ENCODE peak calls at places on chromosomes 11 and 22, in four cellular contexts. Q, M, Z and O are unnamed samples.

GRCh38 chr11:61347916-61348461 is 13.7 kb downstream of the CYB561A3 start:
- DNase-seq in Q (no peak), M (no peak), Z (no peak), O (no peak)

GRCh38 chr11:101441747-101442146 is 142.1 kb downstream of the TRPC6 start:
- DNase-seq in Z (no peak), Q (no peak), M (no peak), O (no peak)

GRCh38 chr11:126072821-126073594 is 10.3 kb upstream of the CDON start:
- DNase-seq in Q (no peak), M (no peak), Z (no peak), O (no peak)

GRCh38 chr11:9876331-9876730 is 212.5 kb downstream of the SWAP70 start:
- DNase-seq in M (no peak), Q (no peak), Z (no peak), O (no peak)

GRCh38 chr11:86948733-86949132 is 6.5 kb downstream of the FZD4 start:
- DNase-seq in M (no peak), Q (no peak), Z (no peak), O (no peak)

GRCh38 chr22:39178206-39179111 is 26.0 kb upstream of the CBX7 start:
- DNase-seq in Q (no peak), M (no peak), Z (no peak), O (no peak)

GRCh38 chr11:67066333-67066709 is 9.7 kb downstream of the RHOD start:
- DNase-seq in Q (no peak), Z (no peak), M (no peak), O (no peak)

GRCh38 chr22:36369004-36369921 is 18.5 kb downstream of the MYH9 start:
- DNase-seq in M (no peak), Q (no peak), Z (no peak), O (no peak)

GRCh38 chr11:123194308-123195181 is 503 bp downstream of the CLMP start:
- DNase-seq in Q (no peak), Z (no peak), M (no peak), O (no peak)

GRCh38 chr11:2270322-2271076 is at the start of gene ASCL2:
- DNase-seq in Q (no peak), M (no peak), Z (no peak), O (no peak)

GRCh38 chr11:16356751-16357365 is 512 bp upstream of the SOX6 start:
- DNase-seq in Q (no peak), M (no peak), Z (no peak), O (peak; percentile 28)

GRCh38 chr11:120172054-120172881 is 34.4 kb upstream of the TRIM29 start:
- DNase-seq in Q (peak; percentile 63), M (peak; percentile 49), Z (peak; percentile 50), O (peak; percentile 66)

GRCh38 chr11:26649884-26650283 is 72.0 kb downstream of the SLC5A12 start:
- DNase-seq in M (no peak), Q (peak; percentile 65), Z (peak; percentile 80), O (peak; percentile 69)

GRCh38 chr22:39180566-39180965 is 28.1 kb upstream of the CBX7 start:
- DNase-seq in Q (no peak), M (no peak), Z (no peak), O (no peak)

GRCh38 chr22:31892080-31892433 is 52.3 kb upstream of the YWHAH start:
- DNase-seq in Q (no peak), M (no peak), Z (no peak), O (no peak)

GRCh38 chr11:7577883-7578242 is 64.1 kb downstream of the PPFIBP2 start:
- DNase-seq in Q (no peak), M (no peak), Z (no peak), O (no peak)

GRCh38 chr22:37892566-37893338 is 13.3 kb upstream of the MICALL1 start:
- DNase-seq in Z (no peak), Q (no peak), M (no peak), O (no peak)

GRCh38 chr11:124863826-124864165 is 1.4 kb upstream of the ROBO3 start:
- DNase-seq in M (no peak), Q (no peak), Z (no peak), O (no peak)

GRCh38 chr11:118610220-118610772 is 2.9 kb downstream of the PHLDB1 start:
- DNase-seq in M (no peak), Q (no peak), Z (no peak), O (no peak)

GRCh38 chr11:70470127-70470526 is 71.8 kb downstream of the CTTN start:
- DNase-seq in Q (no peak), Z (no peak), M (no peak), O (no peak)

GRCh38 chr22:43110927-43111623 is 525 bp downstream of the BIK start:
- DNase-seq in M (no peak), Q (no peak), Z (no peak), O (no peak)

GRCh38 chr11:32081129-32081641 is 9.7 kb upstream of the RCN1 start:
- DNase-seq in Z (peak; percentile 52), M (no peak), Q (peak; percentile 13), O (no peak)

GRCh38 chr11:88338223-88338661 is 706 bp upstream of the CTSC start:
- DNase-seq in M (no peak), Z (peak; percentile 57), Q (peak; percentile 77), O (no peak)

GRCh38 chr22:26610072-26610958 is 7.5 kb downstream of the CRYBB1 start:
- DNase-seq in M (no peak), Z (no peak), Q (no peak), O (no peak)

GRCh38 chr22:40345801-40346177 is 511 bp upstream of the ADSL start:
- DNase-seq in Q (peak; percentile 10), Z (no peak), M (no peak), O (no peak)

GRCh38 chr11:93498099-93499040 is 44.8 kb downstream of the SMCO4 start:
- DNase-seq in M (peak; percentile 23), Z (peak; percentile 6), Q (no peak), O (no peak)

GRCh38 chr11:112253605-112254242 is 6.9 kb downstream of the PLET1 start:
- DNase-seq in Z (no peak), M (no peak), Q (no peak), O (no peak)

GRCh38 chr11:63908631-63909491 is 8.1 kb downstream of the RCOR2 start:
- DNase-seq in M (no peak), Q (no peak), Z (no peak), O (no peak)

GRCh38 chr22:49365191-49365837 is 462.4 kb downstream of the BRD1 start:
- DNase-seq in Z (no peak), M (no peak), Q (no peak), O (no peak)

GRCh38 chr11:117143390-117143789 is 697 bp upstream of the PAFAH1B2 start:
- DNase-seq in M (no peak), Q (no peak), Z (peak; percentile 43), O (no peak)

GRCh38 chr11:105783216-105783615 is 173.3 kb downstream of the GRIA4 start:
- DNase-seq in Z (no peak), M (no peak), Q (no peak), O (no peak)

GRCh38 chr22:18997925-18998315 is 61.8 kb upstream of the PRODH start:
- DNase-seq in M (no peak), Q (no peak), Z (no peak), O (no peak)

GRCh38 chr11:67463680-67464410 is 5.2 kb downstream of the TMEM134 start:
- DNase-seq in M (no peak), Z (peak; percentile 90), Q (peak; percentile 52), O (peak; percentile 58)

GRCh38 chr11:95378106-95378505 is 147.1 kb upstream of the SESN3 start:
- DNase-seq in M (no peak), Z (no peak), Q (no peak), O (no peak)

GRCh38 chr11:64207247-64208085 is 945 bp downstream of the FERMT3 start:
- DNase-seq in Z (no peak), Q (no peak), M (no peak), O (peak; percentile 36)

GRCh38 chr11:215581-216037 is 8.1 kb downstream of the RIC8A start:
- DNase-seq in Q (no peak), M (no peak), Z (no peak), O (no peak)

GRCh38 chr22:23305922-23306374 is 125.6 kb downstream of the BCR start:
- DNase-seq in Z (no peak), M (no peak), Q (no peak), O (peak; percentile 64)
- TF ChIP-seq EP300 in Z (no peak), M (no peak), Q (no peak), O (peak; percentile 87)

GRCh38 chr11:77109236-77110019 is 6.8 kb downstream of the OMP start:
- DNase-seq in Z (no peak), Q (no peak), M (no peak), O (no peak)
- TF ChIP-seq EP300 in Z (no peak), Q (no peak), M (no peak), O (no peak)

GRCh38 chr11:65498977-65499712 is at the start of gene MALAT1:
- DNase-seq in M (no peak), Q (peak; percentile 88), Z (peak; percentile 96), O (peak; percentile 91)
- TF ChIP-seq EP300 in M (peak; percentile 96), Q (no peak), Z (peak; percentile 65), O (peak; percentile 100)

GRCh38 chr11:74370122-74370521 is 28.1 kb downstream of the PGM2L1 start:
- DNase-seq in Z (no peak), M (no peak), Q (no peak), O (no peak)
- TF ChIP-seq EP300 in Z (no peak), M (no peak), Q (no peak), O (no peak)

GRCh38 chr22:46069518-46070214 is 80.7 kb upstream of the PPARA start:
- DNase-seq in Z (peak; percentile 96), M (no peak), Q (no peak), O (peak; percentile 95)
- TF ChIP-seq EP300 in Z (no peak), M (no peak), Q (no peak), O (peak; percentile 63)

GRCh38 chr11:69102161-69102695 is 53.5 kb downstream of the TPCN2 start:
- DNase-seq in Z (no peak), Q (no peak), M (no peak), O (no peak)

GRCh38 chr11:69099193-69099592 is 50.5 kb downstream of the TPCN2 start:
- DNase-seq in Z (no peak), M (no peak), Q (no peak), O (no peak)

GRCh38 chr11:69101792-69102152 is 53.0 kb downstream of the TPCN2 start:
- DNase-seq in Z (no peak), Q (no peak), M (no peak), O (no peak)

GRCh38 chr11:69101100-69101791 is 52.5 kb downstream of the TPCN2 start:
- DNase-seq in M (peak; percentile 60), Z (peak; percentile 81), Q (peak; percentile 37), O (peak; percentile 35)

GRCh38 chr11:69100454-69101099 is 51.8 kb downstream of the TPCN2 start:
- DNase-seq in M (no peak), Z (no peak), Q (no peak), O (no peak)
- TF ChIP-seq EP300 in M (no peak), Z (no peak), Q (no peak), O (no peak)

GRCh38 chr11:12673601-12673923 is 659 bp upstream of the TEAD1 start:
- DNase-seq in Z (no peak), Q (no peak), M (no peak), O (no peak)

GRCh38 chr11:12674571-12674935 is 332 bp downstream of the TEAD1 start:
- DNase-seq in Q (no peak), Z (no peak), M (no peak), O (no peak)

GRCh38 chr11:12675951-12676711 is 1.9 kb downstream of the TEAD1 start:
- DNase-seq in Z (no peak), Q (no peak), M (no peak), O (peak; percentile 40)

GRCh38 chr11:12674936-12675696 is 895 bp downstream of the TEAD1 start:
- DNase-seq in Q (no peak), M (no peak), Z (no peak), O (no peak)

GRCh38 chr11:12673924-12674570 is at the start of gene TEAD1:
- DNase-seq in M (peak; percentile 87), Q (peak; percentile 84), Z (peak; percentile 95), O (peak; percentile 93)
- TF ChIP-seq EP300 in M (peak; percentile 65), Q (no peak), Z (peak; percentile 91), O (peak; percentile 31)